ENCODE peak calls at places on chromosomes 6 and 20, in seven cellular contexts. Z is HEK293T; C is KBM-7; B is stimulated activated CD8-positive, alpha-beta memory T cell treated with anti-CD3 and anti-CD28 coated beads, Interleukin-4, amount 100 ng/mL, for 24 hours; L is LoVo; Y is nephron progenitor cell; A is activated CD4-positive, alpha-beta T cell treated with anti-CD3 and anti-CD28 coated beads, Interleukin-2, amount 50 U/mL, for 24 hours. F is an unnamed sample.

GRCh38 chr20:23583526-23583925 is 15.2 kb upstream of the CST9L start:
- DNase-seq in Z (no peak), C (no peak), B (no peak), L (no peak), Y (no peak), A (no peak), F (no peak)

GRCh38 chr6:1326535-1327121 is 14.7 kb downstream of the FOXQ1 start:
- DNase-seq in Z (no peak), C (no peak), B (no peak), L (no peak), Y (no peak), A (no peak), F (no peak)

GRCh38 chr6:130913119-130913518 is 85.9 kb downstream of the SMLR1 start:
- DNase-seq in Z (no peak), C (peak), B (no peak), L (no peak), Y (no peak), A (peak), F (no peak)

GRCh38 chr6:166529571-166529970 is 56.9 kb downstream of the RAMACL start:
- DNase-seq in Z (no peak), C (peak), B (no peak), L (no peak), Y (no peak), A (no peak), F (no peak)

GRCh38 chr6:24673625-24674024 is 6.7 kb downstream of the ACOT13 start:
- DNase-seq in Z (no peak), C (peak), B (no peak), L (no peak), Y (no peak), A (no peak), F (no peak)

GRCh38 chr6:142008016-142008735 is 124.5 kb upstream of the GJE1 start:
- DNase-seq in Z (no peak), C (no peak), B (no peak), L (no peak), Y (no peak), A (no peak), F (no peak)

GRCh38 chr6:132065556-132065955 is 114.4 kb upstream of the CCN2 start:
- DNase-seq in Z (no peak), C (no peak), B (no peak), L (no peak), Y (no peak), A (no peak), F (no peak)

GRCh38 chr20:57108742-57109141 is 157.7 kb downstream of the BMP7 start:
- DNase-seq in Z (no peak), C (no peak), B (no peak), L (no peak), Y (no peak), A (no peak), F (no peak)

GRCh38 chr20:44204156-44204831 is 6.3 kb downstream of the OSER1 start:
- DNase-seq in Z (no peak), C (no peak), B (no peak), L (peak), Y (no peak), A (no peak), F (peak)

GRCh38 chr6:128209771-128210170 is 308.9 kb upstream of the THEMIS start:
- DNase-seq in Z (no peak), C (peak), B (no peak), L (no peak), Y (no peak), A (no peak), F (no peak)